ENCODE peak calls at places on chromosomes 1 and 21, in nine cellular contexts. T is dorsolateral prefrontal cortex, H is bronchial epithelial cell, K is brain microvascular endothelial cell, O is upper lobe of left lung, U is small intestine, Q is fibroblast of mammary gland, E is NB4, P is PC-3. S is an unnamed sample.

GRCh38 chr1:230240446-230241076 is 173.5 kb downstream of the GALNT2 start:
- DNase-seq in T (no peak), O (no peak), Q (peak), U (no peak), K (no peak), E (no peak), H (no peak), P (no peak), S (no peak)

GRCh38 chr1:34460193-34460592 is 283.5 kb downstream of the C1orf94 start:
- DNase-seq in O (peak), U (peak), E (peak), H (peak), T (no peak), K (no peak), Q (peak), P (peak), S (peak)

GRCh38 chr1:95116666-95117206 is 419 bp upstream of the TLCD4 start:
- DNase-seq in U (peak), O (peak), P (peak), T (peak), E (peak), Q (peak), K (peak), H (peak), S (peak)

GRCh38 chr1:55284856-55285255 is 69.7 kb upstream of the USP24 start:
- DNase-seq in E (peak), O (no peak), P (peak), T (no peak), K (peak), H (peak), U (peak), Q (peak), S (peak)

GRCh38 chr1:41239988-41240610 is 2.0 kb downstream of the SCMH1 start:
- DNase-seq in O (no peak), P (peak), Q (peak), K (peak), U (peak), H (peak), E (peak), T (no peak), S (peak)

GRCh38 chr1:193216920-193217319 is 30.5 kb upstream of the B3GALT2 start:
- DNase-seq in P (no peak), O (peak), H (no peak), E (no peak), Q (no peak), K (no peak), U (no peak), T (no peak), S (peak)

GRCh38 chr1:116586741-116587143 is 15.9 kb upstream of the CD58 start:
- DNase-seq in U (no peak), P (peak), E (no peak), Q (no peak), O (no peak), H (no peak), T (no peak), K (no peak), S (no peak)

GRCh38 chr1:201488817-201489581 is 17.9 kb downstream of the CSRP1 start:
- DNase-seq in P (peak), K (peak), U (no peak), O (peak), H (peak), Q (peak), E (no peak), T (no peak), S (no peak)

GRCh38 chr1:6035265-6035664 is 10.4 kb upstream of the KCNAB2 start:
- DNase-seq in Q (no peak), K (no peak), T (no peak), H (no peak), U (no peak), E (no peak), O (no peak), P (no peak), S (no peak)

GRCh38 chr1:39322431-39322830 is 117.9 kb downstream of the MACF1 start:
- DNase-seq in P (no peak), K (no peak), E (no peak), T (no peak), H (no peak), U (no peak), Q (no peak), O (no peak), S (no peak)

GRCh38 chr21:32297449-32297848 is 1.2 kb upstream of the MRAP start:
- DNase-seq in Q (no peak), H (no peak), U (no peak), P (no peak), E (no peak), T (no peak), O (no peak), K (no peak), S (no peak)

GRCh38 chr1:212366901-212367300 is 47.8 kb downstream of the PACC1 start:
- DNase-seq in E (no peak), O (no peak), H (peak), K (peak), U (no peak), Q (peak), P (peak), T (no peak), S (no peak)

GRCh38 chr1:31549807-31550620 is 26.3 kb upstream of the TINAGL1 start:
- DNase-seq in K (no peak), E (peak), H (peak), P (peak), O (no peak), T (no peak), U (peak), Q (peak), S (no peak)

GRCh38 chr1:98661544-98662353 is at the start of gene SNX7:
- DNase-seq in T (peak), H (peak), Q (peak), U (peak), K (peak), O (peak), E (peak), P (peak), S (no peak)

GRCh38 chr1:230148194-230148581 is 81.2 kb downstream of the GALNT2 start:
- DNase-seq in H (no peak), O (peak), U (no peak), T (no peak), P (no peak), Q (no peak), K (no peak), E (no peak), S (no peak)

GRCh38 chr1:14880456-14881316 is 272.9 kb upstream of the TMEM51 start:
- DNase-seq in H (peak), U (no peak), K (peak), E (no peak), Q (peak), T (no peak), O (peak), P (peak), S (no peak)

GRCh38 chr1:2381741-2382620 is 9.4 kb downstream of the MORN1 start:
- DNase-seq in H (peak), P (peak), Q (peak), T (peak), E (peak), O (peak), K (peak), U (peak), S (peak)

GRCh38 chr1:98988906-98989603 is 15.6 kb downstream of the PLPPR5 start:
- DNase-seq in T (no peak), K (no peak), E (no peak), O (no peak), H (no peak), Q (no peak), P (no peak), U (no peak), S (no peak)

GRCh38 chr1:198261886-198262285 is 105.1 kb downstream of the NEK7 start:
- DNase-seq in H (no peak), U (no peak), E (no peak), K (no peak), P (no peak), T (no peak), O (no peak), Q (no peak), S (no peak)

GRCh38 chr1:228809621-228810313 is 74.5 kb downstream of the RHOU start:
- DNase-seq in T (no peak), P (no peak), H (no peak), K (no peak), Q (no peak), O (no peak), U (peak), E (no peak), S (no peak)

GRCh38 chr1:50548243-50548642 is 125.0 kb upstream of the DMRTA2 start:
- DNase-seq in O (no peak), K (no peak), T (no peak), P (no peak), U (no peak), Q (no peak), E (no peak), H (no peak), S (no peak)

GRCh38 chr1:1004780-1005697 is 5.1 kb upstream of the HES4 start:
- DNase-seq in T (no peak), O (peak), E (peak), P (no peak), Q (no peak), H (no peak), K (no peak), U (peak), S (peak)

GRCh38 chr21:44534688-44535087 is 5.3 kb downstream of the KRTAP10-1 start:
- DNase-seq in Q (no peak), P (no peak), E (no peak), K (no peak), T (no peak), U (no peak), O (no peak), H (no peak), S (no peak)

GRCh38 chr1:89607888-89608626 is 24.9 kb upstream of the LRRC8C start:
- DNase-seq in P (no peak), K (no peak), O (peak), E (no peak), T (no peak), Q (peak), H (peak), U (no peak), S (no peak)

GRCh38 chr1:48031676-48032075 is 34.5 kb upstream of the TRABD2B start:
- DNase-seq in K (no peak), U (no peak), T (no peak), O (no peak), Q (peak), H (no peak), E (no peak), P (no peak), S (no peak)

DNA sequence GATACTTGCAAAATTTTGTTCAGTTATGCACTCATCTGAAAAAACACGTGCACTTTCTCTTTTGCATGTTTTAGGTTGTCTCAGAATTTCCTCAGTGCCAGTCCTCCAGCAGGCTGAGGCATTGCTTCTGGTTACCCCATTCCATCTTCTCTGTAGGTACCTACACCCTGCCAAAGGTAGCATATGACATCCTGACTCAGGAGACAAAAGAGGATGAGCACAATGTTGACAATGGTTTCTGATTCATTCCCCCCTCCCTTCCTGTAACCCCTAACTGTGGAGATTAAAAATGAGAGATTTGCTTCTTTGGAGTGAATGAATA is 299.6 kb downstream of the GRIK1 start:
- DNase-seq in H (no peak), E (peak), Q (peak), P (no peak), K (no peak), O (no peak), U (no peak), T (no peak), S (no peak)
- H3K4me3 ChIP-seq in H (no peak), E (no peak), Q (no peak), P (no peak), K (no peak), O (no peak), U (no peak), T (no peak), S (no peak)

GRCh38 chr1:25569599-25570458 is 26.4 kb downstream of the LDLRAP1 start:
- DNase-seq in U (no peak), P (peak), T (no peak), E (no peak), H (no peak), O (no peak), K (no peak), Q (no peak), S (no peak)

GRCh38 chr1:25570798-25571521 is 27.6 kb downstream of the LDLRAP1 start:
- DNase-seq in H (no peak), O (no peak), U (no peak), P (no peak), T (no peak), Q (no peak), E (no peak), K (no peak), S (no peak)

GRCh38 chr1:25568090-25568833 is 24.9 kb downstream of the LDLRAP1 start:
- DNase-seq in H (peak), P (peak), K (peak), T (no peak), Q (peak), O (no peak), U (no peak), E (no peak), S (no peak)

GRCh38 chr1:25567710-25568089 is 24.3 kb downstream of the LDLRAP1 start:
- DNase-seq in E (no peak), U (no peak), P (no peak), K (peak), H (no peak), T (no peak), Q (no peak), O (no peak), S (no peak)

GRCh38 chr1:25568834-25569598 is 25.6 kb downstream of the LDLRAP1 start:
- DNase-seq in P (peak), U (no peak), T (no peak), H (peak), O (no peak), K (peak), Q (peak), E (peak), S (no peak)
- H3K4me3 ChIP-seq in P (peak), U (no peak), T (no peak), H (peak), O (no peak), K (no peak), Q (no peak), E (no peak), S (no peak)

GRCh38 chr1:225778412-225778669 is 715 bp downstream of the SRP9 start:
- DNase-seq in Q (no peak), O (no peak), E (no peak), T (no peak), U (no peak), P (no peak), K (no peak), H (no peak), S (no peak)

GRCh38 chr1:225777583-225778411 is at the start of gene SRP9:
- DNase-seq in U (peak), T (peak), Q (peak), O (peak), K (peak), H (peak), E (peak), P (peak), S (peak)

GRCh38 chr1:225780134-225780533 is 2.5 kb downstream of the SRP9 start:
- DNase-seq in T (no peak), U (no peak), O (no peak), E (no peak), K (no peak), P (no peak), H (no peak), Q (no peak), S (no peak)

GRCh38 chr1:225777058-225777582 is 506 bp upstream of the SRP9 start:
- DNase-seq in P (peak), U (no peak), H (no peak), E (no peak), Q (no peak), O (no peak), K (no peak), T (no peak), S (no peak)

DNA sequence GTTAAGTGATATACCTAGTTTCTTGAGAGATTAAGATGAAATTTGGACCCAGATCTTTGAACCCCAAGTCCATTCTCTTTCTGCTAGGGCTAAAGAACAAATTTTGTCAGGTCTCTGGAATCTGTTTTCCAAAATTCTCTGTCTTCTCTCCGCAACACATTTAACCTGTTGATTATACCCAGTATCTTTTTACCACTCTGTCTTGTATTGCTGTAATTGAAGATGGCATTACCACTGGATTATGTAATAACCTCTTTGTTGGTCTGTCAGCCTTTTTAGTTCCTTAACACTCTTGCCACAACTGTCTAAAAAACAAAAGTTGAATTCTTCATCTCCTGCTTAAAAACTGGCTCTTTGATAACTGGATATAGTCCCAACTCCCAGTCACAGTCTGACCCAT is 3.0 kb downstream of the SRP9 start:
- DNase-seq in P (no peak), U (no peak), T (no peak), Q (no peak), O (no peak), K (no peak), H (no peak), E (peak), S (no peak)
- H3K4me3 ChIP-seq in P (no peak), U (no peak), T (no peak), Q (no peak), O (no peak), K (no peak), H (no peak), E (peak), S (no peak)

GRCh38 chr1:168636200-168636599 is 59.8 kb downstream of the XCL1 start:
- DNase-seq in Q (peak), U (peak), E (peak), O (no peak), H (peak), T (no peak), P (peak), K (no peak), S (no peak)

GRCh38 chr1:168635129-168635528 is 58.7 kb downstream of the XCL1 start:
- DNase-seq in H (no peak), K (no peak), U (no peak), Q (no peak), P (peak), O (no peak), E (no peak), T (no peak), S (no peak)

GRCh38 chr1:168636642-168637111 is 60.3 kb downstream of the XCL1 start:
- DNase-seq in H (peak), O (peak), K (peak), T (no peak), E (no peak), U (peak), Q (peak), P (peak), S (no peak)

GRCh38 chr1:168638884-168639283 is 62.5 kb downstream of the XCL1 start:
- DNase-seq in Q (no peak), T (no peak), H (no peak), E (no peak), K (no peak), P (no peak), O (no peak), U (no peak), S (no peak)

DNA sequence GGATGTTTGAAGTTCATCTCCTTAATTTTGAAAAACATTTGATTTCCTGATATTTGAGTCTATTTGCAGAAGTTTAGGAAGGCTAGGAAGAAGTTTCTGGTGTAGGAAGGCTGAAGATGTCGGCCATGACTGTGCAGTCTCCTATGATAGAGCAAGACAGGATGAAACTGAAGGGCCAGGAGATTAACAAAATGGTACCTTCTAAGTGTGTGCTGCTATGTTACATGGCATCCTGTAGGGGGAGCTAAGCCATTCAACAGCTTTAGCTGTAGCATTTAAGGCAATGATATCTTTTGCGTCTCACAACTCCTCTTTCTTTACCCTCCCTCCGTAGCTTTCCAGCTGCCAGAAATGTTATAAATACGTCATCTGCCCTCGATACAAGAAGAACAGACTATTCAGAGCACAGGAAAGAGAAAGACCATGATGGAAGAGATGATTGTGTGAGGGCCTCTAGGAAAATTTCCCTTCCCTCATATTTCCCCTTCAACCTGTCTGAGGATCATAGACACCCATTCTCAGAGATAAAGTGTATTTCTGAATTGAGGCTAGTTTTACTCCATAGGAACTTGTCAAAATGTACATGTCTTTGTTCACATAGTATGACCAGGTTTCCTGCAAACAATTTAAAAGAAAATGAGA is 61.1 kb downstream of the XCL1 start:
- DNase-seq in Q (peak), E (peak), P (peak), U (peak), K (no peak), O (no peak), H (peak), T (no peak), S (peak)
- H3K4me3 ChIP-seq in Q (no peak), E (no peak), P (no peak), U (no peak), K (no peak), O (no peak), H (no peak), T (no peak), S (no peak)

S was measured in Jurkat, Clone E6-1.